ENCODE peak calls at places on chromosomes 13 and 19, in four cellular contexts. K, J, I and O are unnamed samples.
A peak's percentile ranks its signal among the peaks of the same experiment; 100 is the strongest.

GRCh38 chr13:113635048-113635420 is 23.0 kb downstream of the ATP4B start:
- DNase-seq in I (no peak), J (peak; percentile 6), K (no peak), O (no peak)

GRCh38 chr13:45142440-45143345 is 22.4 kb downstream of the GTF2F2 start:
- DNase-seq in I (peak; percentile 7), K (no peak), J (no peak), O (no peak)

GRCh38 chr19:658916-659839 is 3.8 kb downstream of the RNF126 start:
- DNase-seq in K (no peak), I (no peak), J (peak; percentile 44), O (no peak)

GRCh38 chr13:106612688-106613087 is 44.8 kb upstream of the ARGLU1 start:
- DNase-seq in K (peak; percentile 82), I (peak; percentile 75), J (peak; percentile 29), O (no peak)

GRCh38 chr19:16394111-16394510 is 69.5 kb downstream of the KLF2 start:
- DNase-seq in I (no peak), K (no peak), J (no peak), O (no peak)

GRCh38 chr19:17560205-17560595 is 4.8 kb downstream of the COLGALT1 start:
- DNase-seq in K (no peak), I (peak; percentile 60), J (no peak), O (peak; percentile 4)

GRCh38 chr13:104534847-104535246 is 1468.6 kb upstream of the SLC10A2 start:
- DNase-seq in K (no peak), J (no peak), I (no peak), O (no peak)

GRCh38 chr13:95623141-95623540 is 21.4 kb downstream of the DZIP1 start:
- DNase-seq in J (no peak), I (no peak), K (no peak), O (no peak)

GRCh38 chr19:8050274-8051096 is 2.1 kb upstream of the CCL25 start:
- DNase-seq in K (peak; percentile 84), I (peak; percentile 94), J (peak; percentile 73), O (peak; percentile 98)

GRCh38 chr13:73777134-73777533 is 357.1 kb downstream of the KLF12 start:
- DNase-seq in K (no peak), J (no peak), I (no peak), O (no peak)

GRCh38 chr13:58953638-58954037 is 1210.1 kb downstream of the DIAPH3 start:
- DNase-seq in J (no peak), I (no peak), K (no peak), O (peak; percentile 30)

GRCh38 chr13:34779171-34779570 is 162.9 kb upstream of the NBEA start:
- DNase-seq in I (no peak), K (no peak), J (no peak), O (no peak)
- TF ChIP-seq CTCF in I (no peak), K (no peak), J (no peak), O (no peak)

GRCh38 chr13:38223093-38223492 is 126.6 kb upstream of the UFM1 start:
- DNase-seq in K (no peak), J (no peak), I (peak; percentile 19), O (no peak)
- TF ChIP-seq CTCF in K (no peak), J (no peak), I (peak; percentile 30), O (no peak)

GRCh38 chr19:45161715-45162463 is 1.1 kb upstream of the NKPD1 start:
- DNase-seq in K (no peak), J (peak; percentile 46), I (peak; percentile 61), O (no peak)

GRCh38 chr19:45159971-45160324 is 834 bp downstream of the NKPD1 start:
- DNase-seq in K (no peak), J (peak; percentile 8), I (no peak), O (no peak)

GRCh38 chr19:45158503-45159026 is 2.2 kb downstream of the NKPD1 start:
- DNase-seq in I (no peak), J (peak; percentile 21), K (no peak), O (no peak)

GRCh38 chr19:45160870-45161714 is at the start of gene NKPD1:
- DNase-seq in K (no peak), I (peak; percentile 76), J (peak; percentile 82), O (no peak)

DNA sequence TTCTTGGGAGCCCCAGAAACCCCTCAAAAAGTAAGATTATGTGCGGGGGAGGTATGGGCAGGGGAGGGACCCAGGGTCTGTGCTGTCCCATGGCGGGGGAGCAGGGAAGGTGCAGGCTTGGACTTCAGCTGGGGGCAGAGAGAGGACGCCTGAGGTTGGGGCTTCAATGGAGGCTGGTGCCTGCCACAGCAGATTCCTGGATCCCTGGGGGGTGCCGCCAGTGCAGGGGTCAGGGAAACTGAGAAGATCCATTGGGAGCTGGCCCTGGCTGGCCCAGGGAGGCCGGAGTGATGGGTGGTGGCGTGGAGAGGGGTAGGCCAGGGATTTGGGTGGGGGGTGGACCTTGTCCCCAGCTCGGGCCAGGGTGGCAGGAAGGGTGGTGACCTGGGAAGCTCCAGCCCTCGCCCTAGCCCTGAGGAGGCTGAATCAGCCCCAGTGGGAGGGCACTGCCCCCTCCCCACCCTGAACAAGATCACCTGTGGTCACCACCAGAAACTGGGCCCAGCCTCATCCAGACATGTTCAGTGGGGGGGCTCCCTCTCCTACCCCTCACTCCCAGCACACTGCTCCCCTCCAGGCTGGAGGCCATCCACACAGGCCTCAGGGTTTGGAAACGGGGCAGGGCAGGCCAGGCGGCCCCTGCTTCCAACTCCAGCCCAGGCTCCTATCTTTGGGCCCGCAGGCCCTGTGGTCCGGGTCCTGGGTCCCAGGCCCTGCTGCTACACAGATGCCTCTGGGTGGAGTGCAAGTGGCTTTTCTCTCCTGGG is 1.4 kb downstream of the NKPD1 start:
- DNase-seq in J (peak; percentile 23), K (no peak), I (no peak), O (no peak)
- TF ChIP-seq CTCF in J (no peak), K (no peak), I (no peak), O (no peak)

DNA sequence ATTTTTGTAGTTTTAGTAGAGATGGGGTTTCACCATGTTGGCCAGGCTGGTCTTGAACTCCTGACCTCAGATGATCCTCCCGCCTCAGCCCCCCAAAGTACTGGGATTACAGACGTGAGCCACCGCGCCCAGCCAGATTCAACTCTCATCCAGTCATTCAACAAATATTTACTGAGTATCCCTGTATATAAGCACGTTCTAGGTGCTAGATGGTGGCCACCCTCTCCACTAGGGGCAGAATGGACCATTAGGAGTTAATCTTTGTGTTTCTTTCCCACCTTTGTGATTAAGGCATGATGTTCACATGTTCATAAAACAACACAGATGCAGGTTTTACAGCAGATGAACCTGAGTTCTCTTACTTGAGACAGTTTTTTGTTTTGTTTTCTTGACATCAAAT is 7.3 kb downstream of the SHKBP1 start:
- DNase-seq in I (no peak), K (no peak), J (no peak), O (no peak)
- TF ChIP-seq CTCF in I (no peak), K (no peak), J (no peak), O (no peak)

GRCh38 chr13:34941436-34941834 is 635 bp upstream of the NBEA start:
- DNase-seq in K (no peak), J (no peak), I (no peak), O (no peak)

GRCh38 chr13:34943675-34944634 is 1.9 kb downstream of the NBEA start:
- DNase-seq in J (no peak), K (no peak), I (no peak), O (no peak)

GRCh38 chr13:34942732-34943674 is 933 bp downstream of the NBEA start:
- DNase-seq in I (peak; percentile 34), K (peak; percentile 19), J (peak; percentile 39), O (peak; percentile 28)

GRCh38 chr13:34939771-34940170 is 2.3 kb upstream of the NBEA start:
- DNase-seq in I (no peak), K (no peak), J (no peak), O (no peak)

DNA sequence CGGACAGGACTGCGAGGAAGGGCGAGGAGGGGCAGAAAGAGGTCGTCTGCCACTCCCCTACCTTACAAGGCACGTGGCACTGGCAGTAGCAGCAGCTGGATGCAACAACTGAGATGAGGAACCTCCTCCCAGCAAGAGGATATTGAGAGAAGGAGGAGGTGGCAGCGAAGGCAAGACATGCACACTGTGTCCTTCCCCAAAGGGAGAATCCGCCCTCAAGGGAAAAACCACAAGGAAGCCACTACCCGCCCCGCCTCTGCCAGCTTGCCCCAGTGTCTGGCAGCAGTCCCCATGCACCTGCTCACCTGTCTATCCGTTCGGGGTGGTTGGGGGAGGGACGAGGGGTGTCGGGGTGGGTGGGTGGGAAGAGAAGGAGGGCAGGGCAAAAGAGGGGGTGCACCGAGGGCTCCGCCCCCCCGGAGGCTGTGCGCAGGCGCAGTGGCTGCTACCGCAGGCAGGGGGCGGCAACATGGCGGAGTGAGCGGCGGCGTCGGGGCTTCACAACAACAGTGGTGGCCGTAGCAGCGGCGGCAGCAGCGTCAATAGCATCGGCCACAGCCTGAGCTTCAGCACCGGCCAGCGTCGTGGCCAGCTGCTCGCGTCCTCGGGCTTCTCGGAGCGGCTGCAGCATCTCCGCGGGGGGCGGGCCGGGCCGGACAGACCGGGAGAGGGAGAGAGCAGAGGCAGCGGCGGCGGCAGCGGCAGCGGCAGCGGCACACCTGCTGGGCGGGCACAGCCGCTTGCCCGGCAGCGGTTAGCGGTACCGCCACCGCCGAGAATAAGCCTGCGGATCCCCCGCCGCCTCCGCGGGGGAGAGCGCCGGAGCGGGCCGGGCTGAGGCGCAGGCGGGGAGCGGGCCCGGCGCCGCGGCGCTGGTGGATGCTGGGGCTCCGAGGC is at the start of gene NBEA:
- DNase-seq in J (peak; percentile 85), K (peak; percentile 48), I (peak; percentile 87), O (peak; percentile 88)
- TF ChIP-seq CTCF in J (peak; percentile 20), K (peak; percentile 44), I (no peak), O (no peak)

DNA sequence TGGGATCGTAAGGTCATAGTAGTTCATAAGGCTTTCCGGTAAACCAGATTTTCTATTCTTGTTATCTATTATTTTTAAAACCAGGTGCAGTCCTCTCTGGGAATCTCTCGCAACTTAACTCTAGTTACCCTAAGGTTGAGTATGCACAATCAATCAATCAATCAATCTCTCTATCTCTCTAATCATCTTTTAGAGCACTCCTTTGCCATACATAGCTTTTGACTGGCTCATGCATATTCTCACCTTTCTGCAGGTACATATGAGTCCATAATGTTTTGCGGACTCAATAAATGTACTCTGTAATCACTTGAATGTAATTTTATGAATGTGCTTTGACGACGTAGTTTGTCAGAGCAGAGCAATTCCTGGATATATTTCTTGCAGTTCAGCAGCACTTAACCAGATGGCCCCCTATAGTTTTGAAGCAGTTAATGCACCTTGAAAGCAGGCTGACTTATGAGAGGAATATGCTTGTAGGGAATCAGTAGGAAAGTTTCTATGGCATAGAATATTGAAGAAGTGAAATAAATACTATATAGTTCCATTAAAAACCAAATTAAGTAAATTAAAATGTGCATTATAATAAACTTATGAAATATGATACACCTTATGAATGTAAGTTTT is 524.7 kb downstream of the GPC5 start:
- DNase-seq in J (no peak), K (no peak), I (peak; percentile 19), O (no peak)
- TF ChIP-seq CTCF in J (no peak), K (no peak), I (no peak), O (no peak)

GRCh38 chr19:13968999-13969398 is 16.7 kb downstream of the DCAF15 start:
- DNase-seq in K (no peak), I (no peak), J (no peak), O (no peak)
- TF ChIP-seq CTCF in K (no peak), I (no peak), J (no peak), O (no peak)

DNA sequence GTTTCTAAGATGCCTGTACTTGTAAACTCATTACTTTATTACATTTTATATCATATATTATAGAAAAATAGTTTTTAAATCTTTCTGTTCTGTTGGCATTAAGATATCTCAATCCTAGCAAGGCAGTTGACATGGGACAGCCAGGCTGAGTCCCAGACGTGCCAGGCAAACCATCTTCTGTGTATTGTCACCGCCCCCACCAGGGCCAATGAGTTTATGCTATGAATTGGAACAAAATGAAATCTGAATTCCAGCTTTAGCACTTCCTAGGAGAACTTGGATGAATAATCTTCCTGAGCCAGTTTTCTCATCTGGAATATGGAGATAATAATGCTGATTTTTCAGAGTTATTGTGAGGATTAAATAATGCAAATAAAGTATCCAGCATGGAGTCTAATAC is 79.9 kb upstream of the GSX1 start:
- DNase-seq in I (peak; percentile 35), K (peak; percentile 40), J (peak; percentile 29), O (peak; percentile 17)
- TF ChIP-seq CTCF in I (peak; percentile 30), K (peak; percentile 38), J (no peak), O (no peak)